ENCODE peak calls at places on chromosome 14, in ten cellular contexts. P is kidney epithelial cell, I is tibial artery, Z is ascending aorta, B is neural crest cell, H is AG04450, G is colonic mucosa, S is HFFc6, W is left ventricle myocardium inferior, U is astrocyte of the cerebellum. V is an unnamed sample.

GRCh38 chr14:51004801-51005526 is 60.7 kb upstream of the PYGL start:
- DNase-seq in B (no peak), G (no peak), H (no peak), P (peak), I (no peak), W (no peak), S (no peak), U (no peak), Z (no peak), V (no peak)

GRCh38 chr14:50845166-50845565 is 14.2 kb upstream of the NIN start:
- DNase-seq in W (no peak), Z (no peak), I (no peak), S (no peak), U (no peak), P (no peak), B (no peak), H (no peak), G (no peak), V (no peak)

GRCh38 chr14:105211086-105211757 is 30.1 kb upstream of the NUDT14 start:
- DNase-seq in B (no peak), W (no peak), G (no peak), I (no peak), S (no peak), P (no peak), Z (no peak), U (no peak), H (no peak), V (no peak)

GRCh38 chr14:64717870-64718269 is 13.6 kb downstream of the PLEKHG3 start:
- DNase-seq in I (no peak), U (no peak), S (no peak), G (no peak), B (no peak), Z (peak), P (no peak), W (no peak), H (no peak), V (no peak)

GRCh38 chr14:37579250-37579649 is 15.8 kb downstream of the FOXA1 start:
- DNase-seq in W (no peak), S (no peak), H (no peak), P (no peak), U (no peak), I (no peak), Z (no peak), G (no peak), B (no peak), V (no peak)

GRCh38 chr14:66471584-66471983 is 14.6 kb upstream of the CCDC196 start:
- DNase-seq in G (no peak), B (no peak), S (no peak), P (no peak), U (no peak), H (no peak), I (no peak), Z (no peak), W (no peak), V (no peak)

GRCh38 chr14:75001261-75001660 is 1.5 kb upstream of the EIF2B2 start:
- DNase-seq in I (no peak), S (no peak), B (no peak), G (no peak), P (no peak), Z (no peak), H (no peak), U (no peak), W (no peak), V (no peak)

GRCh38 chr14:89429206-89430091 is 12.4 kb upstream of the FOXN3 start:
- DNase-seq in B (no peak), Z (no peak), U (no peak), P (peak), S (no peak), G (no peak), I (no peak), W (no peak), H (no peak), V (no peak)

GRCh38 chr14:93332032-93332852 is 594 bp downstream of the BTBD7 start:
- DNase-seq in G (peak), Z (no peak), W (peak), I (peak), U (no peak), B (peak), P (no peak), S (peak), H (no peak), V (peak)

GRCh38 chr14:104561124-104561531 is 18.4 kb upstream of the C14orf180 start:
- DNase-seq in B (no peak), S (no peak), W (no peak), P (no peak), I (no peak), G (no peak), U (no peak), H (no peak), Z (no peak), V (no peak)

GRCh38 chr14:57848786-57849185 is 17.1 kb downstream of the SLC35F4 start:
- DNase-seq in W (no peak), I (no peak), B (no peak), P (no peak), G (no peak), U (no peak), Z (no peak), S (no peak), H (no peak), V (no peak)

GRCh38 chr14:32300146-32300545 is 29.0 kb upstream of the AKAP6 start:
- DNase-seq in B (no peak), P (no peak), S (no peak), W (no peak), I (no peak), G (no peak), Z (no peak), U (no peak), H (no peak), V (no peak)

GRCh38 chr14:100278702-100279101 is 27.5 kb downstream of the SLC25A29 start:
- DNase-seq in H (no peak), I (no peak), P (no peak), G (no peak), U (peak), W (no peak), B (no peak), S (peak), Z (no peak), V (peak)

GRCh38 chr14:68584786-68585185 is 208.1 kb downstream of the ZFP36L1 start:
- DNase-seq in W (no peak), S (no peak), P (no peak), U (no peak), G (no peak), B (no peak), Z (no peak), I (no peak), H (no peak), V (no peak)

GRCh38 chr14:66099451-66099850 is 386.7 kb upstream of the CCDC196 start:
- DNase-seq in S (no peak), H (no peak), G (no peak), W (no peak), U (no peak), I (no peak), P (no peak), Z (no peak), B (no peak), V (no peak)

GRCh38 chr14:24298892-24299254 is 707 bp downstream of the DHRS1 start:
- DNase-seq in B (no peak), U (no peak), G (peak), H (peak), S (peak), W (no peak), I (no peak), Z (no peak), P (peak), V (no peak)

GRCh38 chr14:88002421-88002820 is 2.5 kb upstream of the GPR65 start:
- DNase-seq in Z (no peak), I (no peak), S (no peak), P (no peak), H (no peak), B (no peak), U (no peak), G (no peak), W (no peak), V (no peak)

GRCh38 chr14:57982802-57983201 is 116.9 kb upstream of the SLC35F4 start:
- DNase-seq in I (no peak), S (no peak), B (no peak), G (no peak), P (no peak), W (no peak), H (no peak), Z (no peak), U (no peak), V (peak)

GRCh38 chr14:22830329-22831010 is 783 bp downstream of the MRPL52 start:
- DNase-seq in B (no peak), P (no peak), G (no peak), W (no peak), U (no peak), H (no peak), I (no peak), S (no peak), Z (no peak), V (no peak)

GRCh38 chr14:104426771-104427125 is 152.8 kb upstream of the C14orf180 start:
- DNase-seq in B (no peak), Z (no peak), P (no peak), S (no peak), G (no peak), H (no peak), U (no peak), W (no peak), I (no peak), V (no peak)

GRCh38 chr14:104224516-104225281 is 86.3 kb downstream of the KIF26A start:
- DNase-seq in G (peak), B (peak), U (no peak), W (no peak), I (no peak), Z (no peak), P (no peak), H (no peak), S (no peak), V (peak)

GRCh38 chr14:30264161-30264560 is 294.8 kb upstream of the G2E3 start:
- DNase-seq in H (no peak), G (no peak), P (no peak), Z (no peak), U (no peak), B (no peak), I (no peak), S (no peak), W (no peak), V (no peak)

GRCh38 chr14:64465856-64466554 is 706 bp downstream of the AKAP5 start:
- DNase-seq in U (peak), B (peak), W (no peak), G (peak), I (no peak), Z (no peak), P (no peak), H (peak), S (peak), V (peak)

GRCh38 chr14:26137161-26137560 is 460.7 kb downstream of the NOVA1 start:
- DNase-seq in G (no peak), W (no peak), I (no peak), Z (no peak), S (no peak), P (no peak), U (no peak), H (no peak), B (no peak), V (no peak)
- TF ChIP-seq CTCF in G (no peak), W (no peak), I (no peak), Z (no peak), S (peak), P (peak), U (peak), H (no peak), B (peak), V (no peak)

GRCh38 chr14:94816113-94816512 is 46.2 kb upstream of the GSC start:
- DNase-seq in W (no peak), G (no peak), H (no peak), P (no peak), Z (no peak), S (no peak), B (no peak), I (no peak), U (no peak), V (no peak)
- TF ChIP-seq CTCF in W (no peak), G (no peak), H (no peak), P (no peak), Z (no peak), S (no peak), B (no peak), I (no peak), U (no peak), V (no peak)

GRCh38 chr14:43003845-43004244 is 1397.2 kb downstream of the LRFN5 start:
- DNase-seq in P (no peak), G (no peak), B (no peak), U (no peak), H (no peak), Z (no peak), S (no peak), W (no peak), I (no peak), V (no peak)

GRCh38 chr14:43001729-43002128 is 1395.1 kb downstream of the LRFN5 start:
- DNase-seq in W (no peak), Z (no peak), I (no peak), P (no peak), S (no peak), G (no peak), B (no peak), H (no peak), U (no peak), V (no peak)

DNA sequence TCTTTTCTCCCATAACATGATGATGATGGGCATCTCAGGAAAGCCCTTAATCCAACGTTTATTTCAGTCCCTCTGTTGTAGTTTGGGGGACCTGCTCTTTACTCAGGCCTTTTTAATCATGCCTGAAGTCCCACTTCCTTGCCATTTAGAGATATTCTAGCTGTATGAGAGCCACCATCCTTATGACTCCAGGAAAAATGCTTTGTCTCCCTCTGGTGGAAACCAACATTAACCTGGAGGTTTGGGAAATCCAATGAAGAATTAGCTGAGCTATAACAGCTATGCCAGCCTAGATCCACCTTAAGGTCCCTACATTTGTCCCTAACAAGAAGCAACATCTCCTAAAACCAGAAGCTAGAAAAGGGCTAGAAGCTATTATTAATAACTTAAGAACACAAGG is 1399.1 kb downstream of the LRFN5 start:
- DNase-seq in S (no peak), P (no peak), U (no peak), W (no peak), G (no peak), B (no peak), I (no peak), H (no peak), Z (no peak), V (no peak)
- TF ChIP-seq CTCF in S (no peak), P (peak), U (peak), W (no peak), G (no peak), B (no peak), I (no peak), H (peak), Z (no peak), V (no peak)

DNA sequence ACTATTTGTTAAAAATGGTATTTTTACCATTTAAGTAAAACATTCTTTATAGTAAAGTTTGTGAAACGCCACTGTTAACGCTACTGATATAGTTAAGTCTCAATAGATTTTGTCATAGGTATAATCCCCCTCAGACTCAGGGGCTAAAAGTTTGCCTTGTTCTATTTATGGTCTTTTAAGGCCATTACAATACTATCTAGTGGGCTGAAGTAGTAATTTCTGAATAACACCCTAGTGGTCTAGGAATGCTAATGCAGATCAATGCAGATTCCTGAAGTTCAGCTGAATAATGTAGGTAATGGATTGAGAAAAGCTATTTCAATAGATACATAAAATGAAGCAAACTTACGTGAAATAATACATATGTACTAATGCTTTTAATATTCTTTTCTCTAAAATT is 989.3 kb upstream of the NOVA1 start:
- DNase-seq in B (no peak), U (no peak), Z (no peak), W (no peak), G (no peak), H (no peak), I (no peak), P (no peak), S (no peak), V (no peak)
- TF ChIP-seq CTCF in B (peak), U (no peak), Z (no peak), W (no peak), G (no peak), H (no peak), I (no peak), P (peak), S (no peak), V (no peak)

GRCh38 chr14:52552063-52552988 is at the start of the genes GPR137C and TXNDC16:
- DNase-seq in U (peak), Z (peak), B (peak), W (peak), P (peak), I (peak), G (peak), S (peak), H (peak), V (peak)

GRCh38 chr14:52551205-52551604 is 1.1 kb downstream of the TXNDC16 start:
- DNase-seq in G (no peak), Z (no peak), B (no peak), U (no peak), I (no peak), H (no peak), W (no peak), P (no peak), S (no peak), V (no peak)

GRCh38 chr14:52553002-52553670 is 500 bp downstream of the GPR137C start:
- DNase-seq in G (peak), H (no peak), W (peak), P (no peak), I (peak), S (no peak), B (peak), Z (no peak), U (no peak), V (no peak)

GRCh38 chr14:52550661-52551060 is 1.6 kb downstream of the TXNDC16 start:
- DNase-seq in G (no peak), I (no peak), S (no peak), U (no peak), H (no peak), P (no peak), W (no peak), B (no peak), Z (no peak), V (no peak)

GRCh38 chr14:52551696-52552062 is 626 bp downstream of the TXNDC16 start:
- DNase-seq in I (no peak), W (no peak), S (peak), B (no peak), Z (no peak), U (no peak), H (no peak), P (no peak), G (peak), V (no peak)
- TF ChIP-seq CTCF in I (no peak), W (peak), S (peak), B (no peak), Z (no peak), U (peak), H (peak), P (peak), G (no peak), V (no peak)

GRCh38 chr14:70259420-70259819 is 70.7 kb upstream of the SLC8A3 start:
- DNase-seq in S (no peak), U (no peak), B (no peak), G (no peak), Z (no peak), H (no peak), W (no peak), P (no peak), I (no peak), V (no peak)

GRCh38 chr14:70254476-70254961 is 65.8 kb upstream of the SLC8A3 start:
- DNase-seq in W (no peak), B (peak), G (peak), U (no peak), H (no peak), I (no peak), Z (no peak), P (no peak), S (no peak), V (peak)

DNA sequence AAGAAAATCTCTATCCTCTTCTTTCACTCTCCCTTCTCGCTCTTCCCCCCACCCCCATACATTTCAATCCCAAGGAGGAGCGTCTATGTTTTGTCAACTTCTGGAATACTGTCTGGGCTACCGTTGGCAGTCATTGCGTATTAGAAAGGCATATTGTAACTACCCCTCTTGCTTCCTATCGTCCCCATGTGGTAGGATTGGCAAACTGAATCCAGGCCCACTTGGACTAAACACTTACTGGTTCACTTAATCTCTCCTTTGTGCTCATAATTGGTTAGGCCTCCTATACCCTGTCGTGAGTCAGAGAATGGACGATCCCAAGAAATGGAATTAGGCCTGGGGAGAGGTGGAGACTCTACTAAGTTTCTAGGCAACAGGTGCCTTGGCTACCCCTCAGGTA is 68.8 kb upstream of the SLC8A3 start:
- DNase-seq in H (no peak), B (no peak), S (no peak), W (no peak), U (no peak), P (no peak), G (peak), Z (no peak), I (no peak), V (no peak)
- TF ChIP-seq CTCF in H (no peak), B (peak), S (peak), W (no peak), U (peak), P (peak), G (no peak), Z (no peak), I (no peak), V (no peak)

GRCh38 chr14:29216774-29217232 is 450.2 kb downstream of the FOXG1 start:
- DNase-seq in G (no peak), H (no peak), I (no peak), U (peak), S (no peak), B (no peak), W (no peak), P (no peak), Z (no peak), V (no peak)

GRCh38 chr14:29227631-29228030 is 461.0 kb downstream of the FOXG1 start:
- DNase-seq in G (no peak), W (no peak), H (no peak), Z (no peak), I (no peak), U (no peak), P (no peak), S (peak), B (no peak), V (no peak)

GRCh38 chr14:29220077-29220476 is 453.5 kb downstream of the FOXG1 start:
- DNase-seq in U (no peak), H (no peak), W (no peak), S (no peak), B (no peak), I (no peak), Z (no peak), G (no peak), P (no peak), V (no peak)

GRCh38 chr14:29217813-29218450 is 451.3 kb downstream of the FOXG1 start:
- DNase-seq in H (no peak), U (no peak), Z (no peak), W (no peak), I (no peak), P (no peak), G (no peak), S (no peak), B (no peak), V (no peak)

DNA sequence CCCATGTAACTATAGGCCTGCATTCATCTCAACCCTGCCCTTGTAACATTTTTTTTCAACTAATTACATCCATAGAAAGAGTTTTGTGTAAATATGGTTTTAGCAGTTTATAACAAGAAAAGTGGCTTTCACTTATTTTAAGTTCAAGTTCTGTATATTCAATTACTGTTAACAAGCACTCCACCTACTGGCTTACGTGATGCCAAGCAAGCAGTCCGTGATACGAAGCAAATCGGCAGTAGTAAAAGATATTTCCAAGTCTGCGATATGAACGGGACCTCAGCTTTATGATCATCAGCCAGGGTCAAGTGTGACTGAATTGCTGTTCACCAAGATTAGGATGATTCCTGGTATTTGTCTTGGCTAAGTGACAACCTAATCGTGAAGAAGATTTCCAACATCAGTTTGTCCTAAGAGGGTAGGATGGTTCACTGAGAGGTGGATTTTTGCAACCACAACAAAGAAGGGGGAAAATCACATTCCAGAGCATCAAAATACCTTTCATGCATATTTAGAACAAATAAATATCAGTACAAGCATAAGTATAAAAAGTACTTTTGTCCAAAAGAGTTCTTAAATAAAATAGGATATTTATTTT is 456.2 kb downstream of the FOXG1 start:
- DNase-seq in B (no peak), H (peak), G (no peak), Z (no peak), I (no peak), P (no peak), U (peak), W (no peak), S (peak), V (peak)
- TF ChIP-seq CTCF in B (peak), H (peak), G (no peak), Z (no peak), I (no peak), P (peak), U (peak), W (no peak), S (peak), V (peak)